ENCODE peak calls at places on chromosome 13, in four cellular contexts. F, Q, V and G are unnamed samples.

GRCh38 chr13:72255908-72256307 is 388.9 kb upstream of the DACH1 start:
- DNase-seq in V (peak), F (peak), Q (no peak), G (no peak)

GRCh38 chr13:75647126-75647784 is 11.1 kb downstream of the LMO7 start:
- DNase-seq in F (no peak), V (no peak), Q (peak), G (no peak)

GRCh38 chr13:72062566-72062965 is 195.6 kb upstream of the DACH1 start:
- DNase-seq in F (peak), V (no peak), Q (no peak), G (no peak)

GRCh38 chr13:44224433-44225149 is 149.0 kb upstream of the SERP2 start:
- DNase-seq in F (no peak), V (no peak), Q (no peak), G (no peak)

GRCh38 chr13:28658539-28658795 is 463 bp upstream of the POMP start:
- DNase-seq in Q (no peak), F (no peak), V (no peak), G (peak)

GRCh38 chr13:36531746-36532486 is 99.6 kb downstream of the CCNA1 start:
- DNase-seq in Q (no peak), V (no peak), F (no peak), G (no peak)

GRCh38 chr13:46572758-46573384 is 19.9 kb downstream of the LRCH1 start:
- DNase-seq in F (no peak), V (no peak), Q (no peak), G (no peak)

GRCh38 chr13:94178625-94179244 is 300.7 kb downstream of the DCT start:
- DNase-seq in Q (no peak), F (no peak), V (peak), G (no peak)

GRCh38 chr13:108182652-108183051 is 32.7 kb downstream of the LIG4 start:
- DNase-seq in V (no peak), F (no peak), Q (no peak), G (no peak)

GRCh38 chr13:51380269-51380668 is 40.8 kb downstream of the SERPINE3 start:
- DNase-seq in V (no peak), F (no peak), Q (no peak), G (no peak)

GRCh38 chr13:19089315-19089714 is 92.3 kb downstream of the TUBA3C start:
- DNase-seq in F (no peak), V (peak), Q (no peak), G (peak)

GRCh38 chr13:42405665-42406390 is 133.9 kb downstream of the AKAP11 start:
- DNase-seq in V (no peak), Q (peak), F (no peak), G (no peak)

GRCh38 chr13:35630551-35631275 is 154.2 kb upstream of the MAB21L1 start:
- DNase-seq in F (no peak), V (peak), Q (no peak), G (peak)

GRCh38 chr13:71290963-71291937 is 575.8 kb downstream of the DACH1 start:
- DNase-seq in F (no peak), Q (peak), V (peak), G (no peak)

GRCh38 chr13:26307701-26308100 is 53.8 kb downstream of the CDK8 start:
- DNase-seq in V (no peak), Q (no peak), F (no peak), G (no peak)

GRCh38 chr13:29991343-29991742 is 140.9 kb upstream of the UBL3 start:
- DNase-seq in V (no peak), Q (no peak), F (no peak), G (no peak)

GRCh38 chr13:113877149-113877990 is 13.5 kb upstream of the GAS6 start:
- DNase-seq in V (no peak), F (no peak), Q (no peak), G (no peak)

GRCh38 chr13:28568286-28568685 is 73.4 kb upstream of the FLT1 start:
- DNase-seq in Q (no peak), V (no peak), F (no peak), G (peak)

GRCh38 chr13:38044067-38044466 is 174.5 kb upstream of the TRPC4 start:
- DNase-seq in F (no peak), V (no peak), Q (no peak), G (no peak)

GRCh38 chr13:47594833-47595232 is 406.2 kb downstream of the SUCLA2 start:
- DNase-seq in V (no peak), F (no peak), Q (no peak), G (no peak)

GRCh38 chr13:103883152-103883551 is 816.9 kb upstream of the SLC10A2 start:
- DNase-seq in F (peak), V (peak), Q (no peak), G (no peak)

GRCh38 chr13:49082653-49083536 is 107.2 kb downstream of the FNDC3A start:
- DNase-seq in F (no peak), V (no peak), Q (peak), G (no peak)

GRCh38 chr13:50437252-50437651 is 406.2 kb downstream of the DLEU7 start:
- DNase-seq in F (no peak), V (no peak), Q (no peak), G (no peak)

GRCh38 chr13:99600318-99600717 is 99.0 kb downstream of the TM9SF2 start:
- DNase-seq in F (peak), Q (no peak), V (peak), G (no peak)

GRCh38 chr13:36339600-36340155 is 6.5 kb downstream of the SPART start:
- DNase-seq in Q (no peak), F (no peak), V (no peak), G (no peak)

GRCh38 chr13:72368031-72368430 is 359.4 kb downstream of the MZT1 start:
- DNase-seq in Q (no peak), V (no peak), F (no peak), G (no peak)

GRCh38 chr13:81872581-81872980 is 1531.7 kb upstream of the SPRY2 start:
- DNase-seq in Q (no peak), F (no peak), V (peak), G (no peak)

GRCh38 chr13:27482996-27483395 is 32.6 kb upstream of the MTIF3 start:
- DNase-seq in Q (peak), V (no peak), F (no peak), G (no peak)

GRCh38 chr13:114100446-114101320 is 31.7 kb downstream of the RASA3 start:
- DNase-seq in V (no peak), Q (no peak), F (no peak), G (no peak)

GRCh38 chr13:44934724-44935123 is 54.5 kb downstream of the NUFIP1 start:
- DNase-seq in Q (peak), F (no peak), V (no peak), G (no peak)

GRCh38 chr13:28486144-28486543 is 8.8 kb downstream of the FLT1 start:
- DNase-seq in Q (no peak), F (no peak), V (no peak), G (no peak)

GRCh38 chr13:50706505-50706904 is 137.0 kb downstream of the DLEU7 start:
- DNase-seq in V (no peak), F (no peak), Q (no peak), G (no peak)

GRCh38 chr13:75908137-75908536 is 272.0 kb downstream of the LMO7 start:
- DNase-seq in V (no peak), Q (no peak), F (no peak), G (no peak)

GRCh38 chr13:77620138-77620537 is 77.3 kb upstream of the SLAIN1 start:
- DNase-seq in V (no peak), Q (no peak), F (no peak), G (no peak)

GRCh38 chr13:76725211-76725610 is 161.0 kb downstream of the KCTD12 start:
- DNase-seq in Q (no peak), F (no peak), V (no peak), G (no peak)

GRCh38 chr13:52118595-52118994 is 10.3 kb downstream of the NEK5 start:
- DNase-seq in Q (no peak), F (no peak), V (no peak), G (peak)

GRCh38 chr13:108269601-108270328 is at the start of gene TNFSF13B:
- DNase-seq in F (peak), V (peak), Q (peak), G (no peak)

DNA sequence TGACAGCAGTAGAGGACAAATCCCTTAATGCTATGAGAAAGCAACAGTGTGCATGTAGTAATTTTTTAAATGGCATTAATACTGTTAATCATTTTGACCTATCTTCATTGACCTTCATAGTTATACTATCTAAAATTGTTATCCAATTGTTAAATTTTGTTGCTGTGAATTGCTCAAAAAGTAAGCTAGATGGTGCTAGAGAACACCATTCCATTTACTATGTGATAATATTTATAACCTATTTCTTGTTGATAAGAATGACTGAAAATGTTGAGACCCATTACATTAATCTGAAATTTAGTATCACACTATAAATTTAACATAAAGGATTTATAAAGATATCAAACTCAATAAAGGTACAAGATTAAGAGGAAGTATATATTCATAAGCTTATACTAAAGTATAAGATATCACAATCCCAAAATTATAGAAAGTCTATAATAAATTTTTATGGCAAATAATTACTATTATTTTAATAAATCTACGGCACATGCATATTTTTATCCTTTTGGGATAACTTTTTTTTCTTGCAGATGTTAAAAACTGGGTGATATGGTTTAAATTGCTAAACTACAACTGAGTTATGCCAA is 1573.3 kb downstream of the PCDH9 start:
- DNase-seq in V (no peak), F (no peak), Q (no peak), G (no peak)
- TF ChIP-seq BRCA1 in V (no peak), F (no peak), Q (no peak), G (no peak)

GRCh38 chr13:21894091-21894490 is 223.2 kb downstream of the FGF9 start:
- DNase-seq in Q (no peak), V (no peak), F (no peak), G (no peak)
- TF ChIP-seq BRCA1 in Q (no peak), V (no peak), F (no peak), G (no peak)

GRCh38 chr13:83879431-83880171 is 2.7 kb downstream of the SLITRK1 start:
- DNase-seq in V (no peak), F (peak), Q (no peak), G (no peak)
- TF ChIP-seq BRCA1 in V (no peak), F (no peak), Q (no peak), G (no peak)

DNA sequence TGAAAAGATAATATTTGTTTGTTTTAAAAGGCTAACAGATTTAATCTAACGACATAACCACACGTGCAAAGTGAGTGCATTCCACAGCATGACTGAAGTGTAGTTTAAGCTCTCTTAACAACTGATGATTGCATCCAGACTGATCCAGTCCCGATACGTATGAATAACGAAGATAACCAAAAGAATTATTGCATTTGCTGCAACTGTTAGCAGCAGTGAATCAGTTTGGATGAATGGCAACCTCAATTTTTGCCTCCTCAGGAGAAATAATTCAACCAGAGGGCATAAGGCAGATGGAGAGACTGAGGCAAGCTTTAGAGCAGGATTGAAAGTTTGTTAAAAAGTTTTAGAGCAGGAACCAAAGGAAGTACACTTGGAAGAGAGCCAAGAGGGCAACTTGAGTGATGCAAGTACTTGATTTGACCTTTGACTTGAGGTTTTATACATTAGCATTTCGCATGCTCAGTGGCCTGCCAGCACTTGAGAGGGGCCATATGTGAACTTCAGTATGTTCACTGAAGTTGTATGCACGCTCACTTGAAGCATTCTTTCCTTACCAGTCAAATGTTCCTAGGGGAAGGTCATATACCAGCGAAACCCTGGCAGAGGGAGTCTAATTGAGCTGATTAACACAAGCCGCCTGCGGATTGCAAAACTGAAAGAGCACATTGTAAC is 835.0 kb upstream of the PCDH20 start:
- DNase-seq in V (no peak), Q (no peak), F (no peak), G (no peak)
- TF ChIP-seq BRCA1 in V (no peak), Q (no peak), F (no peak), G (no peak)

GRCh38 chr13:62119739-62120700 is 704.4 kb upstream of the PCDH20 start:
- DNase-seq in Q (no peak), V (no peak), F (no peak), G (no peak)
- TF ChIP-seq BRCA1 in Q (no peak), V (no peak), F (no peak), G (peak)

GRCh38 chr13:53200498-53201453 is 172.2 kb downstream of the OLFM4 start:
- DNase-seq in Q (no peak), F (peak), V (no peak), G (no peak)
- TF ChIP-seq BRCA1 in Q (no peak), F (no peak), V (no peak), G (no peak)

DNA sequence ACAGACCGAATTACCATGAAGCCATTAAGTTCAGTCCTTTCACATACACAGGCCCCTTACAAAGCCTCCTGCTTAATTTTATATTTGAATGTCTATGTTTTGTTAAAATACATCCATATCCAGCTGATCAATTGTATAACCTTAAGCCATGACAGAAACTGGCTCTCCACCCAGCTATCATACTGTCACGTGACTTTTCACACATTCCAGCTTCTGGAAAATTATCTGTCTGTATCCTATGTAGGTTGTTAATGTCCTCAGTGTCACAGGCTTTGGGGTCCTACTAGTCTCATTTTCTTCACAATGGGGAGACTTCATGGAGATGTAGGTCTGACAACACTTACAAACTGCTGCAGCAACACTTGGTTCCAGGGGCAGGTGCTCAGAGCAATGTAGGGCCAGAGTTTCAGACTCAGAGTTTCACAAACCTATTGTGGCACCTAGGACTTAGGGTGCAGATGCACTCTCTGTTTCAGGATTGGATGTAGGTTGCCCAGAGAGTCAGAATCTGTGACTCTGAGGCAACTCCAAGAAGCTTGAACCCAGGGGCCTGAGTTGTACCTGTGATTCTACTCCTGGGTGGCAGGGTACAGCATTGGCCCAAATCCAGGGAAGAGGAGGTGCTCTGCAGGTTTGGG is 69.6 kb upstream of the PCDH20 start:
- DNase-seq in Q (no peak), V (no peak), F (no peak), G (no peak)
- TF ChIP-seq BRCA1 in Q (no peak), V (no peak), F (no peak), G (no peak)

DNA sequence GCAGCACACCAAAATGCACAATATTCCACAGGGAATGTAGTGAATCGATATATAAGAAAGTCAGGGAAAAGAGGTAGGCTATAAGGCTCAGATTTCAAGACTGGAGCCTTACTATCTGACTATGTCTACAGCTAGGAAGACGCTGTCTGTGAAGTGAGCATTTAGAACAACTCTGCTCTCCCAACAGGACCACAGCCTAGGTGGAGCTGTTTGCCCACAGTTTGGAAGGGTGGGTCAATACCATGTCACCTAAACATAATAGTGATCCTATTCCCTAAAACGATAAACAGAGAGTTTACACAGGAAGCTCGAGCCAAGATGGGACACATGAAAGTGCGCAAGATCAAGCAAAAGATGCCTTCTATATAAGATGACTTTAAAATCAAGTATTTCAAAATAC is 2486.0 kb upstream of the PCDH20 start:
- DNase-seq in Q (no peak), V (peak), F (no peak), G (no peak)
- TF ChIP-seq BRCA1 in Q (no peak), V (no peak), F (no peak), G (no peak)

DNA sequence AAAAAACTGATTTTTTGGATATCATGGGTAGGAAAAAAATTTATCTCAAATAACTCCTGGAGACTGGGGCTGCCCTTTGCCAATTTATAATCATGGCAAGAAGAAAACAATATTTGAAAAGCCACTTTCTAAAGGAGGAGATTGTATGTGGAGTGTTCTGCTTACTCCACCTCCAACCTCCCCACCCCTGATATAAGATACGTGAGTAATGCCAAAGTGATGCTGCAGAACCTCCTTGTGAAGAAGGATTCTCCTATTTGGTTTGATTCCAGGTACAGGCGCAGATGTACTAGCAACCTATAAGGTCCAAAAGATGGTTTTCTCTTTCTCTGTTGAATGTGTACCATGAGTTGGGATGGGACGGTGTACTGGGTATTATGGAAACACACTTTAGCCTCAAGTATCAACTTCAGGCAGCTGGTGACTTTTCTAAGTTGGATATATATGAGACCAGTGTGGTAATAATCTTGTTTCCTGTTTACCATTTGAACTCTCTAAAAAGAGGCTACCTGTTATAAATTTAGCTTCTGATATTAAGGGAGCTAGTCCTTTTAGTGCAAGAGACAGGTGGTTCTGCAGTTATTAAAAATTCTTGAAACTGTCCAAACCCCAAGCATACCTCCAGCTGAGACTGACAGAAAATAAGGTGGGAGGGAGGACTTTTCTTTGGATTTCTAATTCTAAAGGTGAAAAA is 724.0 kb upstream of the MIR17HG start:
- DNase-seq in Q (no peak), V (no peak), F (no peak), G (peak)
- TF ChIP-seq BRCA1 in Q (no peak), V (no peak), F (no peak), G (no peak)

DNA sequence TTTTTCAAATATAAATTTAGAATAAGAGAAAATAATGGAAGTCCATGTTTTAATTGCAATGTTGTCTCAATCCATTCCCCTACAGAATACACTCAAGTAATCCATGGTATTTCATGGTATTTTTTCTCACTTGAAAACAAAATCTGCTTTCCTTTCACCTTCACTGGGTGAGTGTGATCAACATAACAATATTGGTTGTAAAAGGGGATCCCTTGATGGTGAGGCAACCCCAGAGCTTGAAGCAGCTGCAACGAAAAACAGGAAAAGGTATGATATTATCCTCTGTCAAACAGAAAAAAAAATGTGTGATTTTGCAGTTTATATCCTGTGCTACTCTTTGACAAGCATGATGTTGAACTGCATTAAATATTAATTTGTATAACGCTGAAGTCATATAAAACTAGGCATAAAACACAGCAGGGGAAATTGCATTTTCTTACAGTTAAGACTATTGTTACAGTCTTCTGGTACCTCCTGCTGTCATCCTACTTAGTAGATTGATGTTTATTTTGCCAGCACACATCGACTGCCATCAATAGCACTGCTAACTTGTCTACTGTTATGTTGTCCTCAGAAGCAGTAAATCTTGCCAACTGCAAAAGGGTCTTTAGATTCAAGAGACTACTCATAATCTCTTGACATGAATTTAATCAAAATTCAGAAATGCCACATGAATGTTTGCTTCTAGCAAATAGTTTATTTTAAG is 373.1 kb upstream of the MIR17HG start:
- DNase-seq in Q (no peak), F (no peak), V (no peak), G (no peak)
- TF ChIP-seq BRCA1 in Q (no peak), F (no peak), V (no peak), G (no peak)